ENCODE peak calls at places on chromosomes 16 and 17, in four cellular contexts. L, F, S and B are unnamed samples. For H3K27me3, the result is how much of the 10 kb centered on the place peaks cover.

GRCh38 chr17:165939-166338 is 15.5 kb downstream of the DOC2B start:
- DNase-seq in L (no peak), F (no peak), S (no peak), B (no peak)

GRCh38 chr16:88893127-88893968 is 26.9 kb upstream of the PABPN1L start:
- DNase-seq in L (no peak), F (no peak), S (no peak), B (no peak)

GRCh38 chr17:78379134-78379497 is 667 bp downstream of the PGS1 start:
- DNase-seq in L (no peak), F (no peak), S (no peak), B (no peak)

GRCh38 chr16:81562174-81562849 is 117.7 kb downstream of the CMIP start:
- DNase-seq in L (no peak), F (no peak), S (no peak), B (no peak)

GRCh38 chr17:19940722-19941464 is 36.7 kb downstream of the AKAP10 start:
- DNase-seq in L (no peak), F (no peak), S (no peak), B (no peak)

GRCh38 chr17:48613862-48614694 is 1.0 kb downstream of the HOXB8 start:
- DNase-seq in L (no peak), F (no peak), S (no peak), B (no peak)

GRCh38 chr16:5575846-5576245 is 478.3 kb upstream of the EEF2KMT start:
- DNase-seq in L (no peak), F (no peak), S (no peak), B (no peak)

GRCh38 chr17:4130715-4131114 is 12.1 kb downstream of the ZZEF1 start:
- DNase-seq in L (peak), F (no peak), S (no peak), B (peak)

GRCh38 chr16:3256876-3257465 is 538 bp upstream of the MEFV start:
- DNase-seq in L (no peak), F (no peak), S (no peak), B (no peak)

GRCh38 chr17:66715745-66716156 is 119.2 kb upstream of the CACNG5 start:
- DNase-seq in L (peak), F (no peak), S (no peak), B (no peak)

GRCh38 chr17:59972778-59973177 is 8.2 kb upstream of the RNFT1 start:
- DNase-seq in L (no peak), F (no peak), S (no peak), B (no peak)

GRCh38 chr16:84166796-84167695 is 19.8 kb downstream of the TAF1C start:
- DNase-seq in L (no peak), F (no peak), S (no peak), B (no peak)

GRCh38 chr16:81319221-81319912 is 4.6 kb downstream of the GAN start:
- DNase-seq in L (no peak), F (peak), S (no peak), B (no peak)

GRCh38 chr17:42428141-42428944 is 5.3 kb upstream of the CAVIN1 start:
- DNase-seq in L (peak), F (peak), S (no peak), B (no peak)

GRCh38 chr17:58394534-58395223 is 22.7 kb downstream of the RNF43 start:
- DNase-seq in L (no peak), F (no peak), S (no peak), B (no peak)

GRCh38 chr16:62955033-62955349 is 918.8 kb upstream of the CDH8 start:
- DNase-seq in L (no peak), F (no peak), S (no peak), B (no peak)

GRCh38 chr17:69344939-69345338 is 18.0 kb upstream of the ABCA5 start:
- DNase-seq in L (no peak), F (no peak), S (no peak), B (no peak)

GRCh38 chr16:67417333-67418061 is 1.2 kb upstream of the ZDHHC1 start:
- DNase-seq in L (no peak), F (no peak), S (no peak), B (no peak)

GRCh38 chr17:18185391-18185790 is 1.8 kb downstream of the ALKBH5 start:
- DNase-seq in L (no peak), F (no peak), S (no peak), B (no peak)

GRCh38 chr16:11164482-11165270 is 91.3 kb downstream of the SOCS1 start:
- DNase-seq in L (no peak), F (no peak), S (no peak), B (no peak)

GRCh38 chr17:32111141-32111771 is 31.0 kb upstream of the RHOT1 start:
- DNase-seq in L (peak), F (no peak), S (peak), B (peak)

GRCh38 chr17:35477248-35477647 is 28.7 kb upstream of the SLFN13 start:
- DNase-seq in L (no peak), F (no peak), S (no peak), B (no peak)

GRCh38 chr17:56824503-56824902 is 9.2 kb downstream of the C17orf67 start:
- DNase-seq in L (no peak), F (no peak), S (no peak), B (no peak)

GRCh38 chr16:89922884-89923639 is at the start of gene TUBB3:
- DNase-seq in L (no peak), F (peak), S (peak), B (peak)

GRCh38 chr16:76204249-76204648 is 73.0 kb upstream of the CNTNAP4 start:
- DNase-seq in L (no peak), F (no peak), S (no peak), B (no peak)

GRCh38 chr16:31105677-31106213 is 2.4 kb upstream of the BCKDK start:
- DNase-seq in L (peak), F (peak), S (peak), B (peak)

GRCh38 chr17:62565817-62566216 is 61.7 kb upstream of the MRC2 start:
- DNase-seq in L (no peak), F (no peak), S (no peak), B (no peak)

GRCh38 chr17:8372422-8372821 is 4.1 kb downstream of the KRABD2 start:
- DNase-seq in L (no peak), F (no peak), S (no peak), B (no peak)

GRCh38 chr16:14559809-14560227 is 70.2 kb downstream of the PARN start:
- DNase-seq in L (peak), F (no peak), S (no peak), B (no peak)

GRCh38 chr16:11114366-11115164 is 141.4 kb downstream of the SOCS1 start:
- DNase-seq in L (peak), F (no peak), S (no peak), B (no peak)

GRCh38 chr17:20063665-20064648 is 54.8 kb downstream of the SPECC1 start:
- DNase-seq in L (peak), F (peak), S (peak), B (peak)

GRCh38 chr17:6567528-6568185 is 11.3 kb upstream of the PITPNM3 start:
- DNase-seq in L (no peak), F (peak), S (no peak), B (no peak)

GRCh38 chr17:48162946-48163506 is 55.5 kb downstream of the SNX11 start:
- DNase-seq in L (no peak), F (peak), S (no peak), B (no peak)

GRCh38 chr16:27720731-27721547 is 171.0 kb downstream of the KATNIP start:
- DNase-seq in L (no peak), F (no peak), S (peak), B (peak)

GRCh38 chr17:48757524-48757961 is 29.0 kb upstream of the HOXB13 start:
- DNase-seq in L (no peak), F (no peak), S (no peak), B (no peak)

GRCh38 chr16:35631261-35631945 is 2172.0 kb downstream of the TP53TG3F start:
- DNase-seq in L (peak), F (no peak), S (no peak), B (no peak)

GRCh38 chr16:58197314-58198012 is 443 bp downstream of the CSNK2A2 start:
- DNase-seq in L (no peak), F (peak), S (no peak), B (no peak)

GRCh38 chr16:58196898-58197313 is 1.0 kb downstream of the CSNK2A2 start:
- DNase-seq in L (no peak), F (no peak), S (no peak), B (no peak)

GRCh38 chr16:58194790-58195189 is 3.1 kb downstream of the CSNK2A2 start:
- DNase-seq in L (no peak), F (no peak), S (no peak), B (no peak)

GRCh38 chr16:58195344-58195743 is 2.6 kb downstream of the CSNK2A2 start:
- DNase-seq in L (no peak), F (no peak), S (no peak), B (no peak)

GRCh38 chr16:58195771-58196170 is 2.1 kb downstream of the CSNK2A2 start:
- DNase-seq in L (no peak), F (no peak), S (no peak), B (no peak)
- H3K4me3 ChIP-seq in L (no peak), F (no peak), S (no peak), B (no peak)

DNA sequence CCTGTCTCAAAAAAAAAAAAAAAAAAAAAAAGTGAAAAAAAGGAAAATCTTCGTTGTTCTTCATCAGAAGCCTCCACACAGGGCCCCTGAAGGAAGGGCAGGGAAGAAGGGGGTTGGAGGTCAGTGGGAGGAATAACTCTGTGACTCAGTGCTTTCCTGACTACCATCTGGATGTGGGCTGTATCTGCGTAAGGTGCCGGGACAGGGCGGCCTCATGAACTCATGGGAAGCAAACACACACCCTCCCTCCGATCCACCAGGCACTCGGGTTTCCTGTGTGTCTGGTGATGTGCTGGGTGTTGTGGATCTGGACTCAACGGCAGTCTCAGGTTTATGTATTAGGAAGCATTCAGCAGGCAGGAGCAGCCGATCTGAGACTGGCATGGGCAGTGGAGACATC is 691.6 kb downstream of the WWOX start:
- DNase-seq in L (no peak), F (no peak), S (no peak), B (no peak)
- H3K27ac ChIP-seq in L (no peak), F (no peak), S (no peak), B (no peak)

DNA sequence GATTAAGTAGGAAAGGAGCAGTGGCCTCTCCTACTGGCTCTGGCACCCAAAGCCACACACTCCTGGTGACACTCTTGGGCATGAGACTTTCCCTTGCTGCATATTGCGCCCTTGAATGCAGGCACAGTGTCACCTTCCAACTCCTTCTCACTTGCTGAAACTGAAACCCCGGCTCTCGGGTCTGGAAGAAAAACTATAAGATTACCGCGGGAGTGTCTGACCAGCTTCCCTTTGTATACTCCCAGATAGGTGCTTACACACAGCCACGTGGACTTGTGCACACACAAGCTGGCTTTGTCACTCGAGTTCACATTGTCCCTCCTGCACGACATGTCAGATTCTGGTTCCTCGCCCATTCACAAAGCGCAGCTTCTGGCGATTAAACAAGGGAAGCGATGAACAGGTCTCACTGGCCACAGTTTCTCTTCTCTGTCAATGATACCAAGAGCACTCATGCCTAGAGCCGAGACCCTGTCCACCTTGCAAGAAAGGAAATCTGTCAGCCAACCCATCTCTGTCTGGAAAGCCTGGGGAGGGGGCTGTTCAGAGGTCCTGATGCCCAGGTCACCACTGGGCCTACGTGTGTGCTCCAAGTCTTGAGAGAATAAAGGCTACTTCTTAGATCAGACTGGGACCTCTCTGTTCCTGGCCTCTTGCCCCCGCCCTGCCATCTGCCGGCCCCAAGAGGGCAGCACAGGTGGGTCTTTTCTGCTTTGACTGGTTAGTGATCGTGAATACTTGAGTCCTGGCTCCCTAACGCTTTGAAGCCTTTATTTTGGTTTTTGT is 104.5 kb downstream of the MRM1 start:
- DNase-seq in L (peak), F (no peak), S (no peak), B (no peak)
- H3K27me3 ChIP-seq in L (under half), F (under half), S (half or more), B (under half)

GRCh38 chr16:2028620-2029220 is 2.0 kb downstream of the NHERF2 start:
- DNase-seq in L (no peak), F (peak), S (no peak), B (no peak)
- H3K4me3 ChIP-seq in L (no peak), F (no peak), S (peak), B (no peak)

GRCh38 chr17:74427763-74428153 is 4.1 kb upstream of the GPRC5C start:
- DNase-seq in L (no peak), F (no peak), S (no peak), B (no peak)

GRCh38 chr17:74427048-74427762 is 4.7 kb upstream of the GPRC5C start:
- DNase-seq in L (no peak), F (no peak), S (no peak), B (no peak)

GRCh38 chr17:74424117-74424516 is 7.8 kb upstream of the GPRC5C start:
- DNase-seq in L (no peak), F (no peak), S (no peak), B (no peak)

GRCh38 chr17:74424658-74425057 is 7.2 kb upstream of the GPRC5C start:
- DNase-seq in L (no peak), F (no peak), S (peak), B (no peak)

GRCh38 chr17:74426551-74427047 is 5.3 kb upstream of the GPRC5C start:
- DNase-seq in L (no peak), F (no peak), S (no peak), B (no peak)
- H3K27ac ChIP-seq in L (no peak), F (no peak), S (peak), B (peak)

GRCh38 chr16:835373-835772 is 34.8 kb upstream of the GNG13 start:
- DNase-seq in L (no peak), F (no peak), S (no peak), B (no peak)

GRCh38 chr16:832652-833336 is 32.3 kb upstream of the GNG13 start:
- DNase-seq in L (no peak), F (no peak), S (no peak), B (no peak)

GRCh38 chr16:838741-839140 is 38.2 kb upstream of the GNG13 start:
- DNase-seq in L (no peak), F (no peak), S (no peak), B (no peak)

GRCh38 chr16:833411-833810 is 32.9 kb upstream of the GNG13 start:
- DNase-seq in L (no peak), F (no peak), S (no peak), B (no peak)

DNA sequence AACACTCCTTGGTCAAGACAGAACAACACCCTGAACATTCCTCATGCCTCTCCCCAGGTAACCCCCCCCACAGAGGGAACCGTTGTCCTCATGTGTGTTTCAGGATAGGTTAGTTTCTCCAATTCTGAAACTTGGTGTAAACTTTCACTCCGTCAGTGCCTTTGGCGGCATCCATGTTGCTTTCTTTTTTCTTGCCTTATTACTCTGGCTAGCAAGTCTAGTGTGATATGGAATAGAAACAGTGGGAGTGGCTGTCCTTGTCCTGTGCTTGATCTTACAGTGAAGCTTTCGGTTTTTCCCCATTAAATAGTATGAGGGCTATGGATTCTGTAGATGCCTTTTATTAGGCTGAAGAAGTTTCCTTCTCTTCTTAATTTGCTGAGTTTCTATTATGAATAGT is 35.7 kb upstream of the GNG13 start:
- DNase-seq in L (no peak), F (no peak), S (no peak), B (no peak)
- H3K27me3 ChIP-seq in L (under half), F (under half), S (under half), B (under half)

DNA sequence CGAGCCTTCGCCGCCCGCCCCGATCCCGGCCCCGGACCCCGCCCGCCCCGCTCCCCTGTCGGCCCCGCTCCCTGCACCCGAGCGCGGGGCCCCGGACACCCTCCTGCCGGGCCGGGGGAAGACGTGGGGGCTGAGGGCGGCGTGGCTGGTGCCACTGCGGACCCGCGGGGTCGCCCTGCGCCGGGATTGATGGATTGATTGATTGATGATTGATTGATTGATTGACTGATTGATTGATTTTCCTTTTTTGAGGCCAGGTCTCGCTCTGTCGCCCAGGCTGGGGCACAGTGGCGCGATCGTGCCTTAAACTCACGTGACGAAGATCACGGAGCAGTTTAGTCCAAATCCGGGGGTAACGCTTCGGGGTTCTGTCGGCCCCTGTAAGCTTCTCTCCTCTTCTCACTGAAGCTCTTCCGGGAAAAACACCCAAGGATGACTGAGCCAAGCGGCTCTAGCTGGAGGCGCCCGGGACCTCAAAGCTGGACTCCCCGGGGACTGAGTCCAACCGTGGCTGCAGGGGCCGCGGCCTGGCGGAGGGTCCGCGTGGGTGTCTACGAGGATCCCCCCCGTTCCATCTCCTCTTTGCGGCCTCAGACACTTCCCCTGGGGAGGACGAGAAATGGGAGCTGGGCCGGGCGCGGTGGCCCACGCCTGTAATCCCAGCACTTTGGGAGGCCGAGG is 40.2 kb upstream of the BHLHA9 start:
- DNase-seq in L (no peak), F (no peak), S (no peak), B (no peak)
- H3K4me3 ChIP-seq in L (peak), F (no peak), S (peak), B (peak)